ENCODE peak calls at places on chromosomes 11 and 22, in eight cellular contexts. G is colonic mucosa, M is heart right ventricle, D is tibial nerve, O is transverse colon, I is kidney, J is A549, T is upper lobe of right lung. W is an unnamed sample.

GRCh38 chr11:12430912-12431311 is 53.5 kb downstream of the PARVA start:
- DNase-seq in G (peak), M (no peak), D (peak), O (peak), I (no peak), J (peak), T (no peak), W (peak)

GRCh38 chr11:112238041-112238440 is 11.8 kb downstream of the PTS start:
- DNase-seq in G (no peak), M (no peak), D (no peak), O (no peak), I (no peak), J (no peak), T (no peak), W (no peak)

GRCh38 chr11:110481523-110481922 is 51.8 kb downstream of the FDX1 start:
- DNase-seq in G (no peak), M (no peak), D (no peak), O (no peak), I (no peak), J (no peak), T (no peak), W (no peak)

GRCh38 chr11:124535552-124536232 is 7.8 kb downstream of the OR8B12 start:
- DNase-seq in G (no peak), M (no peak), D (no peak), O (no peak), I (no peak), J (no peak), T (no peak), W (no peak)

GRCh38 chr11:133951484-133952198 is 5.1 kb downstream of the IGSF9B start:
- DNase-seq in G (no peak), M (no peak), D (no peak), O (no peak), I (no peak), J (no peak), T (no peak), W (peak)

GRCh38 chr11:128881221-128881620 is 9.9 kb upstream of the KCNJ5 start:
- DNase-seq in G (no peak), M (no peak), D (no peak), O (no peak), I (no peak), J (no peak), T (no peak), W (no peak)

GRCh38 chr11:42462558-42463310 is 849.1 kb upstream of the API5 start:
- DNase-seq in G (no peak), M (no peak), D (no peak), O (no peak), I (no peak), J (no peak), T (no peak), W (no peak)

GRCh38 chr11:111870887-111871692 is at the start of gene ALG9:
- DNase-seq in G (peak), M (peak), D (peak), O (peak), I (peak), J (peak), T (peak), W (peak)

GRCh38 chr22:25853902-25854301 is 111.9 kb downstream of the MYO18B start:
- DNase-seq in G (no peak), M (no peak), D (no peak), O (no peak), I (no peak), J (peak), T (no peak), W (no peak)

GRCh38 chr11:65181569-65182257 is at the start of gene CAPN1:
- DNase-seq in G (peak), M (peak), D (peak), O (peak), I (peak), J (peak), T (peak), W (peak)

GRCh38 chr11:120102050-120102861 is 35.7 kb downstream of the TRIM29 start:
- DNase-seq in G (no peak), M (no peak), D (no peak), O (no peak), I (no peak), J (no peak), T (no peak), W (no peak)

GRCh38 chr11:126546191-126546590 is 190.7 kb downstream of the ST3GAL4 start:
- DNase-seq in G (no peak), M (no peak), D (no peak), O (no peak), I (no peak), J (no peak), T (no peak), W (no peak)

GRCh38 chr11:78840623-78841022 is 266.0 kb upstream of the NARS2 start:
- DNase-seq in G (no peak), M (no peak), D (peak), O (no peak), I (no peak), J (no peak), T (no peak), W (no peak)

GRCh38 chr11:3108183-3108721 is 51.0 kb upstream of the CARS1 start:
- DNase-seq in G (no peak), M (no peak), D (no peak), O (peak), I (peak), J (no peak), T (peak), W (peak)

GRCh38 chr11:105022998-105023397 is at the start of gene CASP5:
- DNase-seq in G (peak), M (no peak), D (no peak), O (peak), I (no peak), J (no peak), T (no peak), W (no peak)

GRCh38 chr11:45451766-45452440 is 165.8 kb upstream of the SYT13 start:
- DNase-seq in G (no peak), M (no peak), D (no peak), O (no peak), I (no peak), J (no peak), T (no peak), W (no peak)

GRCh38 chr11:72113170-72113808 is 794 bp upstream of the ANAPC15 start:
- DNase-seq in G (no peak), M (no peak), D (no peak), O (no peak), I (no peak), J (no peak), T (no peak), W (no peak)

GRCh38 chr11:130124096-130124495 is 35.5 kb upstream of the ST14 start:
- DNase-seq in G (no peak), M (peak), D (peak), O (peak), I (peak), J (peak), T (peak), W (peak)

GRCh38 chr11:76228122-76229000 is 22.1 kb upstream of the WNT11 start:
- DNase-seq in G (no peak), M (no peak), D (no peak), O (no peak), I (peak), J (no peak), T (no peak), W (no peak)

GRCh38 chr11:110147965-110148709 is 54.9 kb downstream of the ZC3H12C start:
- DNase-seq in G (no peak), M (no peak), D (no peak), O (no peak), I (no peak), J (peak), T (no peak), W (no peak)

GRCh38 chr11:13959001-13959400 is 3.5 kb upstream of the SPON1 start:
- DNase-seq in G (no peak), M (no peak), D (no peak), O (no peak), I (no peak), J (no peak), T (no peak), W (no peak)

GRCh38 chr11:32529994-32530588 is 53.5 kb upstream of the EIF3M start:
- DNase-seq in G (no peak), M (no peak), D (no peak), O (no peak), I (no peak), J (no peak), T (no peak), W (no peak)
- H3K4me3 ChIP-seq in G (no peak), M (no peak), D (no peak), O (no peak), I (no peak), J (no peak), T (no peak), W (no peak)

GRCh38 chr22:41110968-41111367 is 18.6 kb downstream of the EP300 start:
- DNase-seq in G (no peak), M (no peak), D (no peak), O (no peak), I (no peak), J (no peak), T (no peak), W (no peak)

DNA sequence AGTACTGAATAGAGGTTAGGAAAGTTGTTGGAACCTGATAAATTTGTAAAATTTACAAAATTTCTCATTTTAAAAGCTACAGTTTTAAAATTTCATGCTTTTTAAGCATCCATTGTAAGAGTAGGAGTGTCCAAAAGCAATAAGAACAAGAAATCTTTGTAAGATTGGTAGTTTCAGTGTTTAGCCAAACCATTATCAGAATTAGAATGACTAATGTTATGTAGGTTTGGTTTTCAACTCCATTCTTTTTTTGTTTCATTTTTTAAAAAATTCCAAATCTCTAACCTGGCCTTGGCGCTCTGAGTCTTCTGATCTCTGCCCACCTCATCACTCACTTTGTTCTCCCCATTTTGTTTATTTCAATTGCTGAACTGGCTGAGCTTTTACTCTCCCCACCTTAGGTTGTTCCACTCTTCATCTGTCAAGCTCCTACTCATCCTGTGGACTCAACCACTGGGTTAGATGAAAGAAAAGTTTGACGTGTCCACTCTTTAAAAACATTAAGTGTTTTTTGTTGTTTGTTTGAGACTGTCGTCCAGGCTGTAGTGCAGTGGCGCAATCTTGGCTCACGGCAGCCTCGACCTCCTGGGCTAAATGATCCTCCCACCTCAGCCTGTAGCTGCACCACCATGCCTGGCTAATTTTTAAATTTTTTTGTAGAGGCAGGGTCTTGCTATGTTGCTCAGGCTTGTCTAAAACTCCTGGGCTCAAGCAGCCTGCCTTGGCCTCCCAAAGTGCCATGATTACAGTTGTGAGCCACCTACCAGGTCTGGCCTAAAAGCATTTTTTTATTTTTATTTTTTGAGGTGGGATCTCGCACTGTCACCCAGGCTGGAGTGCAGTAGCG is 14.0 kb downstream of the EP300 start:
- DNase-seq in G (no peak), M (no peak), D (no peak), O (no peak), I (no peak), J (no peak), T (no peak), W (no peak)
- H3K27ac ChIP-seq in G (no peak), M (no peak), D (no peak), O (no peak), I (no peak), J (no peak), T (peak), W (no peak)

DNA sequence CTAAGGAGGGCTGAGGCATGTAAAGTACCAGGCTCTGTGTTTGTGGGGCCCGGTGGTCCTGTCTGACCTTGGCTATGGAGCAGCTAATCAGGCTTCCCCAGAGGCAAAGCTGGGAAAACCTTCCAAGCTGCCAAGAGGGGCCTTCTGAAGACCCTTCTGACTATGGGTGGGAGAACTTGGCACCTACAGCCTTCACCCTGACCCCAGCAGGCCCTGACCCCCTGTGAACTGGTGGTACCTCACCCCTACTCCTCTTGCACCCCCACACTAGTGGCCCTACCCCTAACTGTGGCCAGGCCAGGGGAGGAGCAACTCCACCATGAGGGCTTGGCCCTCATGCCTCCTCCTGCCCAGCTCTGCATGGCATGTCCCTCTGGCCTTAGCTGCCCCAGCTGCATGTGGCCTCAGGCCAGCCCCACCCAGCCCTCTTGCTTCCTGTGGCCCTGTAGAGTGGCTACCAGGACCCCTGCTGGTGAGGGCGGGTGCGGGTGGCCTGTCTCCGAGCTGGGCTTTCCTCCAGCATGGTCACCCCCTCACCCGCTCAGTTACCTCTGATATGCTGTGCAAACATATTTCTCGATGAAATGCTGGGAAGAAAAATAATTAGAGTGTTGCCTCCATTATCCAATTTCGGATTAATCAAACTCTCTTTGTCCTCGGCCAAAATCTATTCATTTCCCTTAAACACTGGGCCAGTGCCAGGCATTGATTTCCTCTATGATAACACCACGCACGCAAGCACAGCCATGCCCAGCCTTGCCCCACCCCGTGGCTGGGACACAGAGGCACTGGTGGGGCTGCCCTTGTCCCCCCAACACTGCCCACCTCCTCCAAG is 7.5 kb downstream of the GNAZ start:
- DNase-seq in G (no peak), M (no peak), D (no peak), O (no peak), I (no peak), J (no peak), T (no peak), W (no peak)
- TF ChIP-seq CTCF in G (no peak), M (no peak), D (no peak), O (no peak), I (no peak), J (no peak), T (no peak), W (no peak)

GRCh38 chr11:1864831-1865665 is 12.2 kb downstream of the LSP1 start:
- DNase-seq in G (no peak), M (peak), D (no peak), O (no peak), I (peak), J (no peak), T (no peak), W (no peak)
- H3K4me3 ChIP-seq in G (peak), M (peak), D (no peak), O (peak), I (no peak), J (no peak), T (no peak), W (peak)